ENCODE peak calls at places on chromosome 20, in four cellular contexts. M is K562, H is GM12878, N is HepG2. R is an unnamed sample.

GRCh38 chr20:57655812-57656161 is 35.6 kb upstream of the ZBP1 start:
- DNase-seq in N (no peak), H (no peak), M (no peak), R (peak; percentile 4)

GRCh38 chr20:32902456-32903420 is 44.0 kb downstream of the EFCAB8 start:
- DNase-seq in M (peak; percentile 70), N (peak; percentile 66), H (no peak), R (peak; percentile 60)

GRCh38 chr20:35871311-35871771 is 83.0 kb downstream of the SCAND1 start:
- DNase-seq in H (no peak), M (no peak), N (no peak), R (no peak)

GRCh38 chr20:40160151-40160550 is 528.9 kb downstream of the MAFB start:
- DNase-seq in H (peak; percentile 7), M (peak; percentile 22), N (peak; percentile 60), R (peak; percentile 59)

GRCh38 chr20:32018269-32019155 is 8.3 kb downstream of the CCM2L start:
- DNase-seq in H (no peak), N (peak; percentile 76), M (peak; percentile 88), R (peak; percentile 96)

GRCh38 chr20:5731753-5732366 is 18.3 kb upstream of the SHLD1 start:
- DNase-seq in H (no peak), M (no peak), N (no peak), R (no peak)

GRCh38 chr20:18004389-18005031 is 35.7 kb downstream of the MGME1 start:
- DNase-seq in N (peak; percentile 59), M (no peak), H (no peak), R (no peak)

GRCh38 chr20:13839421-13840092 is 54.7 kb downstream of the NDUFAF5 start:
- DNase-seq in H (no peak), M (no peak), N (no peak), R (no peak)

GRCh38 chr20:8421981-8422380 is 289.9 kb downstream of the PLCB1 start:
- DNase-seq in N (no peak), H (no peak), M (no peak), R (no peak)

GRCh38 chr20:17680128-17680835 is 1.8 kb downstream of the RRBP1 start:
- DNase-seq in H (no peak), M (peak; percentile 27), N (peak; percentile 80), R (no peak)

GRCh38 chr20:1029980-1030379 is 27.9 kb upstream of the RSPO4 start:
- DNase-seq in N (no peak), M (no peak), H (no peak), R (no peak)

GRCh38 chr20:41095110-41095969 is 42.0 kb upstream of the PLCG1 start:
- DNase-seq in M (peak; percentile 68), H (no peak), N (peak; percentile 60), R (peak; percentile 56)

GRCh38 chr20:34637245-34638185 is 39.4 kb downstream of the PIGU start:
- DNase-seq in M (no peak), H (no peak), N (peak; percentile 90), R (no peak)

GRCh38 chr20:24773751-24774201 is 175.3 kb upstream of the CST7 start:
- DNase-seq in H (peak; percentile 15), N (no peak), M (no peak), R (no peak)

GRCh38 chr20:55135923-55136322 is 660.5 kb downstream of the DOK5 start:
- DNase-seq in H (no peak), M (no peak), N (no peak), R (no peak)

GRCh38 chr20:21703740-21704407 is 1.6 kb upstream of the PAX1 start:
- DNase-seq in N (no peak), H (no peak), M (no peak), R (no peak)

GRCh38 chr20:440636-441035 is 21.7 kb downstream of the TBC1D20 start:
- DNase-seq in H (no peak), N (no peak), M (no peak), R (no peak)

GRCh38 chr20:925516-925915 is 9.4 kb upstream of the ANGPT4 start:
- DNase-seq in H (no peak), M (no peak), N (no peak), R (no peak)

GRCh38 chr20:57713951-57714350 is 4.1 kb upstream of the PMEPA1 start:
- DNase-seq in M (no peak), N (no peak), H (no peak), R (no peak)

GRCh38 chr20:36181934-36182603 is 27.5 kb downstream of the EPB41L1 start:
- DNase-seq in N (peak; percentile 78), H (no peak), M (peak; percentile 28), R (no peak)

GRCh38 chr20:58059145-58059544 is 169.3 kb downstream of the ANKRD60 start:
- DNase-seq in H (no peak), N (no peak), M (no peak), R (no peak)

GRCh38 chr20:46021361-46022359 is 7.4 kb upstream of the SLC12A5 start:
- DNase-seq in H (no peak), N (peak; percentile 69), M (peak; percentile 95), R (peak; percentile 98)

GRCh38 chr20:40584128-40584819 is 104.8 kb downstream of the MAFB start:
- DNase-seq in M (no peak), N (no peak), H (no peak), R (no peak)

GRCh38 chr20:7113577-7114466 is 346.3 kb downstream of the BMP2 start:
- DNase-seq in H (no peak), M (no peak), N (peak; percentile 49), R (peak; percentile 75)

GRCh38 chr20:58870293-58871014 is 17.9 kb downstream of the GNAS start:
- DNase-seq in N (peak; percentile 70), H (no peak), M (peak; percentile 78), R (peak; percentile 83)

GRCh38 chr20:35845561-35845960 is 73.7 kb downstream of the PHF20 start:
- DNase-seq in H (no peak), M (no peak), N (no peak), R (no peak)

GRCh38 chr20:5855939-5856338 is 94.4 kb downstream of the TRMT6 start:
- DNase-seq in N (no peak), M (no peak), H (no peak), R (no peak)

GRCh38 chr20:23116301-23117089 is 30.4 kb upstream of the CD93 start:
- DNase-seq in N (peak; percentile 25), M (no peak), H (no peak), R (no peak)
- TF ChIP-seq CREM in N (no peak), M (no peak), H (no peak), R (no peak)

GRCh38 chr20:52235129-52235528 is 43.5 kb upstream of the ZFP64 start:
- DNase-seq in H (no peak), N (no peak), M (no peak), R (no peak)

GRCh38 chr20:52236292-52236691 is 44.7 kb upstream of the ZFP64 start:
- DNase-seq in H (no peak), N (no peak), M (no peak), R (no peak)

GRCh38 chr20:52230406-52230805 is 38.8 kb upstream of the ZFP64 start:
- DNase-seq in N (no peak), M (no peak), H (no peak), R (no peak)

GRCh38 chr20:52231230-52231746 is 39.7 kb upstream of the ZFP64 start:
- DNase-seq in H (no peak), N (peak; percentile 98), M (no peak), R (no peak)

DNA sequence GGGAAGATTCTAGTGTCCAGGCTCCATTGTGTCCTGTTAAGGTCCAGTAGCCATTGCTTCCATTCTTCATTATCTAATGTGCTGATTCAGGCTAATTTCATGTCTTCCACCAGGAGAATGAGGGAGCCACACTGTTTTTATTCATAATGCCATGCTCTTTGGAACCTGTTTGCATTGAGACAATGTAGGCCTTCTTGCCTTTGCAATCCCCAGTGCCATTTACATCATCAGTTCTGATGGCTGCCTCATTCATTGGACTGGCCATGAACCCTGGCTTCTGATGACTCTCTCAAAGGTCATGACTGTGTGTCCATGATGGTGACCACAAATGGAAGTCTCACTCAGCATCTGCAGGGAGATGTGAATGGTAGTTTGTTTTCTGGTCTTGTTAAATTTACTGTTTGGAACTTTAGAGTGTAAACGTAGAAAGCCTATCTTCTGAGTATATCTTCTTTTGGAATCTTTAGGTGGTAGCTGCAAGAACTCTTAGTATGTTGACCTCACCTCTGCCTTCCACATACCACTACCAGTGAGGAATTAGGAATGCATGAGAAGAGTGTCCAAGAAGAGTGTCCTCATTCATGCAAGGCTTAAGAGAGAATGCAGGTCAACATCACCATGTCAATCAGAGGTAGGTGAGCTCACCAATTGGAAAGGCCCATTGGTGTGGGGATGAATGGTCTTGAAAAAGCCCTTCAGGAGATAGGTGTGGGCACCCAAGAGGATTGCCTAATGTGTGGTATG is 42.9 kb upstream of the ZFP64 start:
- DNase-seq in N (peak; percentile 87), M (no peak), H (no peak), R (no peak)
- TF ChIP-seq CREM in N (peak; percentile 40), M (no peak), H (no peak), R (no peak)

GRCh38 chr20:51275816-51276215 is 252.9 kb upstream of the KCNG1 start:
- DNase-seq in H (no peak), M (no peak), N (no peak), R (no peak)
- TF ChIP-seq CREM in H (no peak), M (no peak), N (no peak), R (no peak)

DNA sequence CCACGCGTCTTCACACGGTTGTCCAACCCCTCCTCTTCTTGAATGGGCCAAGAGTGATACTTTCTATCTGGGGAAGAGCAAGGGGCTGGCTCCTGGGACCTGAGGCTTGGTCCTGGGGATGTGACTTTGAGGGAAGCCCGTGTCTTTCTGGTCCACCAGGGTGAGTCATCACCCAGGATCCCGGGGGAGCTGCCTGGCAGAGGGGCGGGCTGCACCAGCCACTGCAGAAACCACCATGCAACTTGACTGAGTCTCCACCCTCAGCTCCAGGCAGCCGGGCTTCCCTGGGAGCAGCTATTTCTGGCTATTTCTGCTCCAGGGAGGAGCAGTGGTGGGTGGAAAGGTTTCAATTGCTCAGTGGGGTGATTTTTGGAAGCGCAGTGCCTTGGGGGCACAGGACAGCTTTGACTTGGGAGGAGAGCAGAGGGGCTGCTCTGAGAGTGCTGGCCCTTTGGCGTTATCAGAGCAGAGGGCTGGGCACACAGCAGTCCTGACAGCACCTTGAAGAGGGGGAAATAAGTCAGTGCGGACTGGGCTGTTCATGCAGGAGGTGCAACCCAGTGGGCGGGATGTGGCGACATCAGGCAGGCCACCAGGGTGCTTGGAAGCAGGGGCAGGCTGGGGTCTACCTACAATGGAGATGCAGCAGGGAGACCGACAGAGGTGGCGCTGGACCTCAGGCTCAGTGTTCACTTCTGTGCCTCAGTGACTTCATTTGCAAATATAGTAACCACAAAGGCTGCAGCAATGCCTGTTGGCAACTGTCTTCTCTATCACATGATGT is 45.1 kb upstream of the FAM83D start:
- DNase-seq in M (no peak), H (no peak), N (no peak), R (no peak)
- TF ChIP-seq CREM in M (no peak), H (no peak), N (no peak), R (no peak)

R was measured in WTC11.